ENCODE peak calls at places on chromosome 17, in seven cellular contexts. Z, L, A, P, G, C and X are unnamed samples.

GRCh38 chr17:51860934-51861561 is 297.5 kb downstream of the CA10 start:
- DNase-seq in P (peak; percentile 44), Z (no peak), C (peak; percentile 50), G (no peak), L (peak; percentile 47), A (peak; percentile 18), X (peak; percentile 47)

GRCh38 chr17:41865596-41865893 is 322 bp upstream of the KLHL11 start:
- DNase-seq in P (no peak), L (no peak), C (no peak), Z (no peak), G (no peak), A (no peak), X (no peak)

GRCh38 chr17:72111374-72111773 is 9.4 kb upstream of the SOX9 start:
- DNase-seq in G (no peak), L (no peak), A (no peak), P (no peak), C (peak; percentile 86), Z (no peak), X (no peak)

GRCh38 chr17:38533706-38534497 is 71.8 kb downstream of the SRCIN1 start:
- DNase-seq in C (no peak), P (no peak), G (no peak), A (no peak), Z (no peak), L (no peak), X (no peak)

GRCh38 chr17:28347261-28347891 is 10.0 kb downstream of the POLDIP2 start:
- DNase-seq in P (no peak), L (no peak), C (no peak), A (no peak), Z (no peak), G (no peak), X (no peak)

GRCh38 chr17:17737938-17738894 is 57.0 kb downstream of the RAI1 start:
- DNase-seq in G (no peak), Z (no peak), A (no peak), P (no peak), L (peak; percentile 74), C (peak; percentile 89), X (peak; percentile 64)

GRCh38 chr17:63842173-63842539 is 329 bp downstream of the SMARCD2 start:
- DNase-seq in P (no peak), Z (peak; percentile 77), C (no peak), G (no peak), L (no peak), A (no peak), X (peak; percentile 27)

GRCh38 chr17:15403276-15403939 is 62.0 kb upstream of the TEKT3 start:
- DNase-seq in A (no peak), P (no peak), G (no peak), Z (no peak), L (no peak), C (no peak), X (no peak)

GRCh38 chr17:60103957-60104356 is 25.2 kb upstream of the HEATR6 start:
- DNase-seq in G (no peak), P (no peak), A (no peak), Z (no peak), L (no peak), C (no peak), X (no peak)

GRCh38 chr17:60327122-60327869 is 64.6 kb downstream of the USP32 start:
- DNase-seq in Z (no peak), L (no peak), P (no peak), C (peak; percentile 87), G (no peak), A (no peak), X (no peak)

GRCh38 chr17:16820979-16821543 is 131.0 kb downstream of the CCDC144A start:
- DNase-seq in A (no peak), P (no peak), Z (no peak), G (no peak), L (no peak), C (no peak), X (no peak)

GRCh38 chr17:74632597-74632996 is 9.1 kb upstream of the CD300E start:
- DNase-seq in L (no peak), Z (no peak), C (no peak), G (no peak), A (no peak), P (no peak), X (no peak)

GRCh38 chr17:2372180-2372579 is 28.7 kb downstream of the MNT start:
- DNase-seq in L (no peak), G (no peak), C (no peak), P (no peak), A (no peak), Z (no peak), X (no peak)

GRCh38 chr17:49515196-49515770 is 20.2 kb downstream of the NGFR start:
- DNase-seq in L (peak; percentile 74), Z (peak; percentile 98), P (peak; percentile 79), C (peak; percentile 97), A (peak; percentile 36), G (no peak), X (peak; percentile 83)

GRCh38 chr17:39222866-39223834 is 2.6 kb downstream of the STAC2 start:
- DNase-seq in C (no peak), A (no peak), L (no peak), Z (no peak), P (no peak), G (no peak), X (no peak)

GRCh38 chr17:31556969-31557620 is 165.6 kb downstream of the RAB11FIP4 start:
- DNase-seq in L (no peak), G (no peak), P (no peak), A (no peak), C (no peak), Z (no peak), X (no peak)

GRCh38 chr17:31559647-31560501 is 168.4 kb downstream of the RAB11FIP4 start:
- DNase-seq in C (no peak), P (no peak), L (no peak), Z (no peak), G (no peak), A (no peak), X (no peak)

GRCh38 chr17:31560836-31561235 is 169.4 kb downstream of the RAB11FIP4 start:
- DNase-seq in A (no peak), P (no peak), L (no peak), C (no peak), Z (no peak), G (no peak), X (no peak)

GRCh38 chr17:31561469-31562412 is 170.3 kb downstream of the RAB11FIP4 start:
- DNase-seq in L (no peak), Z (no peak), A (no peak), P (no peak), G (no peak), C (no peak), X (no peak)

DNA sequence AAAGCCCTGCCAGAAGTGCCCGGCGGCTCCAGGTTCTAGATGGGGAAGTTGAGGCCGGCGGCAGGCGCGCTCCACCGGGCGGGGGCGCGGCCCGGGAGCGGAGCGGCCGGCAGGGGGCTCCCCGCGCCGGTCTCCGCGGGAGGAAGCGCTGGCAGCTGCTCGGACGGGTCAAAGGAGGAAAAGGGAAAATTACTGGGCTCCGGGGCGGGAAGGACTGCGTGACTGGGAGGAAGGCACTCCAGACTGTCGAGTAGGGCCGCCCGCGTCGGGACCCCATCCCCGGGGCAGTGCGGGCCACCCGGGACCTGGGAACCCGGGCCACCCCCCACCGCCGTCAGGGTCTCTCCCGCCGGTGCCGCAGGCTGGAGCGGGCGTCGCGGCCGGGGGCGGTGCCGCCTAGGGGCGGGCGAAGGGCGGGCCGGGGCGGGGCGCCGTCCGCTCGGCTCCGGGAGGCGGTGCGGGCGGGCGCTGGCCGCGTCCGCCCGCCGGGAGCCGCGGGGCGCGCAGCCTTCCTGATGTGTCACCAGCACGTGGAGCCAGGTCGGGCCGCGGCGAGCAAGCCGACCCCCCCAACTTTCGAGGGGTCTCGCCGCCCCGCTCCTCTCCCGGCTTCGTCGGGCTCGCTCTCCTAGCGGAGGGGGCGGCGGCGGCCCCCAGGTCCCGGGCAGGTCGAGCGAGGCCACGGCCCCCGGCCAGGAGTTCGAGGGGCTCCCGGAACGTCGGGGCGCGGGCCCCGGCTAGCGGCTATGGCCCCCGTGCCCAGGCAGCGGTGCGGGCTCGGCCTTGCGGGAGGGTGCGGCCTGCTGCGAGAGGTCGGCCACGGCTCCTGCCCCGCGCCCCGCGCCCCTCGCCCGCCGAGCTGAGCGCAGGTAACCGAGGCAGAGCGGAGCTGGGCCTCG is 167.5 kb downstream of the RAB11FIP4 start:
- DNase-seq in C (peak; percentile 95), L (peak; percentile 81), G (no peak), Z (peak; percentile 92), P (peak; percentile 59), A (peak; percentile 42), X (peak; percentile 68)
- TF ChIP-seq POLR2AphosphoS5 in C (no peak), L (peak; percentile 36), G (peak; percentile 68), Z (peak; percentile 56), P (no peak), A (peak; percentile 80), X (no peak)

GRCh38 chr17:20063665-20064648 is 54.8 kb downstream of the SPECC1 start:
- DNase-seq in L (peak; percentile 54), Z (peak; percentile 90), P (no peak), C (no peak), A (peak; percentile 33), G (peak; percentile 76), X (peak; percentile 51)
- H3K27ac ChIP-seq in L (peak overlapping the region; percentile 58), Z (peak overlapping the region; percentile 44), P (no peak overlapping the region), C (no peak overlapping the region), A (peak overlapping the region; percentile 56), G (peak overlapping the region; percentile 97), X (peak overlapping the region; percentile 18)

GRCh38 chr17:34575182-34575581 is 4.2 kb upstream of the TMEM132E start:
- DNase-seq in P (no peak), Z (no peak), L (no peak), A (no peak), C (no peak), G (no peak), X (no peak)
- H3K27me3 ChIP-seq in P (peaks cover 36% of the 10 kb centered on the region), Z (peaks cover 78% of the 10 kb centered on the region), L (peaks cover 60% of the 10 kb centered on the region), A (peaks cover 61% of the 10 kb centered on the region), C (peaks cover 35% of the 10 kb centered on the region), G (peaks cover 15% of the 10 kb centered on the region), X (peaks cover 7% of the 10 kb centered on the region)

DNA sequence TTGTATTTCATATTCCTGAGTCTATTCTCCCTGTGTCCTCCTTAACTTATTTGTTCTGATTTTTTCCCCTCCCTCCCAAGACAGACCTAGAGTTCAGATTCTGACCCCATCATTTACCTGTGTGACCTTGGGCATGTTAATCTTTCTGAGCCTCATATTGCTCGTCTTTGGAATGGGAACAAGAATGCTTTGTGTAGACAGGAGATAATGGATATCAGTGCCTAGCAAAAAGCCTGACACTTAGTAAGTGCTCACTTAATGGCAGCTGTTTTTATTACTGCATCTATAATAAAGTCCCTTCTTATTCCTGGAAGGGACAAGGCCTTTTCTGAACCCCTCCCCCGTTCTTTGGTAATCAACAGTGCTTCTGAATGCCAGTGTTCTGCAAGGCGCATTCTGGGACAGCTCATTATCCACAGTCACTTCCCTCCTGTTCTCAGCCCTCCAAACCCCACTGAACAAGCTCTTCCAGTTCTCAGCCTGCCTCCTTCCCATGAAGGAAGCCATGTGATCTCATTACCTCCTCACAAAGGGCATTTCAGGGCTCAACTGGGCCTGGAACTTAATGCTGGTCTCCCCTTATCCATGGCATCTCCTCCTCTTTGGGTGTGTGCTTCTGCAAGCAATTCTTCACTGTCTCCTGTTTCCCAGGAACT is 25.1 kb upstream of the SUPT4H1 start:
- DNase-seq in G (no peak), Z (no peak), P (no peak), C (no peak), L (peak; percentile 64), A (peak; percentile 49), X (peak; percentile 87)
- TF ChIP-seq POLR2AphosphoS5 in G (no peak), Z (no peak), P (no peak), C (no peak), L (no peak), A (no peak), X (peak; percentile 90)